ENCODE peak calls at places on chromosome 21, in ten cellular contexts. B is kidney, C is tibial artery, R is thyroid gland, E is AG04449, L is AG10803, P is H9, V is right lobe of liver, T is GM13977, K is fibroblast of mammary gland. W is an unnamed sample.

GRCh38 chr21:14687277-14687642 is 141.1 kb upstream of the SAMSN1 start:
- DNase-seq in B (no peak), C (no peak), R (no peak), E (no peak), L (no peak), P (no peak), V (no peak), T (no peak), K (peak), W (no peak)

GRCh38 chr21:41675574-41675973 is 91.3 kb downstream of the RIPK4 start:
- DNase-seq in B (no peak), C (no peak), R (no peak), E (no peak), L (no peak), P (no peak), V (no peak), T (no peak), K (no peak), W (no peak)

GRCh38 chr21:40950970-40951369 is 104.0 kb upstream of the DSCAM start:
- DNase-seq in B (no peak), C (no peak), R (no peak), E (no peak), L (no peak), P (no peak), V (no peak), T (no peak), K (no peak), W (no peak)

GRCh38 chr21:42684109-42684916 is 30.9 kb downstream of the PDE9A start:
- DNase-seq in B (no peak), C (no peak), R (no peak), E (no peak), L (no peak), P (no peak), V (no peak), T (no peak), K (peak), W (no peak)

GRCh38 chr21:28426545-28426944 is 566.1 kb downstream of the LTN1 start:
- DNase-seq in B (no peak), C (no peak), R (no peak), E (no peak), L (peak), P (no peak), V (no peak), T (no peak), K (peak), W (no peak)

GRCh38 chr21:41770901-41771624 is 4.2 kb upstream of the RIPK4 start:
- DNase-seq in B (no peak), C (no peak), R (no peak), E (no peak), L (no peak), P (no peak), V (no peak), T (no peak), K (no peak), W (no peak)

GRCh38 chr21:38340131-38340530 is 83.3 kb downstream of the KCNJ15 start:
- DNase-seq in B (no peak), C (no peak), R (no peak), E (no peak), L (no peak), P (no peak), V (no peak), T (no peak), K (no peak), W (no peak)

GRCh38 chr21:38622081-38622826 is 124.0 kb upstream of the ERG start:
- DNase-seq in B (no peak), C (no peak), R (no peak), E (no peak), L (no peak), P (no peak), V (no peak), T (no peak), K (no peak), W (no peak)

GRCh38 chr21:39180429-39181019 is 2.7 kb downstream of the PSMG1 start:
- DNase-seq in B (no peak), C (no peak), R (no peak), E (no peak), L (peak), P (no peak), V (no peak), T (no peak), K (no peak), W (no peak)

GRCh38 chr21:33541105-33541711 is 709 bp downstream of the GART start:
- DNase-seq in B (no peak), C (no peak), R (no peak), E (no peak), L (peak), P (no peak), V (no peak), T (peak), K (peak), W (no peak)

GRCh38 chr21:33543505-33544129 is 779 bp downstream of the SON start:
- DNase-seq in B (peak), C (peak), R (peak), E (no peak), L (no peak), P (peak), V (peak), T (peak), K (peak), W (peak)

GRCh38 chr21:35084869-35085268 is 35.8 kb upstream of the RUNX1 start:
- DNase-seq in B (no peak), C (no peak), R (no peak), E (peak), L (peak), P (no peak), V (no peak), T (no peak), K (peak), W (no peak)

GRCh38 chr21:25925936-25926335 is 191.2 kb downstream of the GABPA start:
- DNase-seq in B (no peak), C (no peak), R (no peak), E (no peak), L (no peak), P (no peak), V (no peak), T (no peak), K (peak), W (no peak)

GRCh38 chr21:39451332-39452206 is at the start of gene SH3BGR:
- DNase-seq in B (no peak), C (peak), R (peak), E (no peak), L (peak), P (peak), V (peak), T (no peak), K (no peak), W (no peak)

GRCh38 chr21:26140185-26140584 is 30.4 kb downstream of the APP start:
- DNase-seq in B (peak), C (peak), R (no peak), E (peak), L (peak), P (no peak), V (no peak), T (no peak), K (peak), W (no peak)

GRCh38 chr21:36692125-36692843 is 6.6 kb upstream of the SIM2 start:
- DNase-seq in B (no peak), C (no peak), R (no peak), E (no peak), L (no peak), P (no peak), V (no peak), T (no peak), K (no peak), W (no peak)

GRCh38 chr21:16071761-16072160 is 342.0 kb downstream of the USP25 start:
- DNase-seq in B (no peak), C (no peak), R (no peak), E (no peak), L (no peak), P (no peak), V (no peak), T (no peak), K (no peak), W (no peak)

DNA sequence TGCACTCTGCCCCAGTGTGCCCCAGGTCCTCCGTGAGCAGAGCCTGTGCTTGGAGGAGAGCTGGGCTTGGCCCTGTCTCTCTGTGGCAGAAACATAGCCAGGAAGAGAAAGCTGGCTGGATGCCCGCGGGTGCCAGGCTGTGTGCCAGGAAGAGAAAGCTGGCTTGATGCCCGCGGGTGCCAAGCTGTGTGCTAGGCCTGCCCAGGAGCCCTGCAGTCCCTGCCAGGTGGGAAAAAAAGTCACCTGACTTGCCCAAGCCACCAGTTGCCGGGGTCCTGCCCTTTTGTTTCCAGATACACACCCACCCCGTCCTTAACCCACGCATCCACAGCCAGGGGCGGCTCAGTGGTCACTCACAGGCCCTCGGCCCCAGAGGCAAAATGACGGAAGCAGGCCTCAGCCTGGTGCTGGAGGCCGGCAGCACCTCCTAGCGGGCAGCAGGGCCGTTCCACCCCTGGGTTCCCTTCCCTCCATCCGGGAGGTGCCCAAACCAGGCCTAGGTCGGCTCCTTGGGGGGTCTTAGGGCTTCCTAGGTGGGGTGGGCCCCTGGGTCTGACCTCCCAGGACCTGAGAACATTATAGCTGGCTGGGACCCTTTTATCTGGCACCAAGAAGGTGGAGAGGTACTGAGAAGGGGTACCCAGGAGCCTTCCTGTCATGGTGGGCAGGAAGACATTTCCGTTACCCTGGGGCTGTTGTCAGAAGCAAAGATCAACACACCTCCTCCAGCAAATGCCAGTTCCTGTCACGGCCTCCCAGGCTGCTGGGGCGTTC is 9.1 kb downstream of the ITGB2 start:
- DNase-seq in B (peak), C (peak), R (peak), E (no peak), L (no peak), P (no peak), V (peak), T (peak), K (no peak), W (no peak)
- TF ChIP-seq CTCF in B (peak), C (peak), R (no peak), E (no peak), L (peak), P (peak), V (peak), T (peak), K (no peak), W (no peak)

GRCh38 chr21:44012474-44013379 is 618 bp downstream of the TRAPPC10 start:
- DNase-seq in B (peak), C (peak), R (peak), E (no peak), L (peak), P (peak), V (peak), T (peak), K (no peak), W (peak)
- TF ChIP-seq CTCF in B (no peak), C (no peak), R (peak), E (no peak), L (no peak), P (peak), V (peak), T (peak), K (no peak), W (peak)

GRCh38 chr21:31730687-31731111 is 1.2 kb downstream of the SCAF4 start:
- DNase-seq in B (no peak), C (no peak), R (no peak), E (no peak), L (no peak), P (peak), V (peak), T (no peak), K (no peak), W (no peak)
- TF ChIP-seq CTCF in B (no peak), C (no peak), R (no peak), E (no peak), L (no peak), P (no peak), V (no peak), T (no peak), K (no peak), W (no peak)

GRCh38 chr21:30439975-30440374 is at the start of gene KRTAP15-1:
- DNase-seq in B (no peak), C (no peak), R (no peak), E (no peak), L (no peak), P (no peak), V (no peak), T (no peak), K (no peak), W (no peak)

GRCh38 chr21:30446969-30447368 is 6.9 kb downstream of the KRTAP15-1 start:
- DNase-seq in B (no peak), C (no peak), R (no peak), E (no peak), L (no peak), P (no peak), V (no peak), T (no peak), K (no peak), W (no peak)

GRCh38 chr21:30443226-30443625 is 3.2 kb downstream of the KRTAP15-1 start:
- DNase-seq in B (no peak), C (no peak), R (no peak), E (no peak), L (no peak), P (no peak), V (no peak), T (no peak), K (no peak), W (no peak)

GRCh38 chr21:30448514-30448913 is 8.4 kb downstream of the KRTAP15-1 start:
- DNase-seq in B (no peak), C (no peak), R (no peak), E (no peak), L (no peak), P (no peak), V (no peak), T (no peak), K (no peak), W (no peak)

GRCh38 chr21:30444204-30444603 is 4.1 kb downstream of the KRTAP15-1 start:
- DNase-seq in B (no peak), C (no peak), R (no peak), E (no peak), L (no peak), P (peak), V (no peak), T (no peak), K (no peak), W (no peak)
- TF ChIP-seq CTCF in B (no peak), C (no peak), R (no peak), E (no peak), L (no peak), P (peak), V (no peak), T (no peak), K (no peak), W (no peak)

W was measured in progenitor cell of endocrine pancreas.